ENCODE peak calls at places on chromosomes 4 and X, in seven cellular contexts. Q is mucosa of descending colon; G is CD8-positive, alpha-beta memory T cell; D is GM04504; I is amniotic epithelial cell; A is head of caudate nucleus; L is T-helper 2 cell. E is an unnamed sample.

GRCh38 chrX:110250847-110251246 is 67.0 kb downstream of the AMMECR1 start:
- DNase-seq in Q (no peak), G (no peak), D (no peak), I (no peak), A (no peak), L (no peak), E (no peak)

GRCh38 chr4:117529401-117529800 is 444.0 kb upstream of the TRAM1L1 start:
- DNase-seq in Q (no peak), G (no peak), D (no peak), I (no peak), A (no peak), L (no peak), E (no peak)

GRCh38 chrX:30777575-30777974 is 111.5 kb downstream of the TAB3 start:
- DNase-seq in Q (no peak), G (no peak), D (no peak), I (no peak), A (no peak), L (peak), E (no peak)

GRCh38 chrX:25721564-25721963 is 416.6 kb upstream of the MAGEB18 start:
- DNase-seq in Q (no peak), G (no peak), D (no peak), I (peak), A (no peak), L (peak), E (peak)

GRCh38 chr4:103415801-103416200 is 217.7 kb upstream of the CENPE start:
- DNase-seq in Q (no peak), G (no peak), D (no peak), I (no peak), A (no peak), L (no peak), E (no peak)

GRCh38 chr4:109435635-109436034 is 2.0 kb downstream of the SEC24B start:
- DNase-seq in Q (no peak), G (no peak), D (no peak), I (no peak), A (no peak), L (no peak), E (no peak)

GRCh38 chr4:35538807-35539206 is 705.5 kb downstream of the ARAP2 start:
- DNase-seq in Q (no peak), G (no peak), D (no peak), I (peak), A (no peak), L (no peak), E (no peak)

GRCh38 chr4:54276633-54277426 is 47.7 kb downstream of the PDGFRA start:
- DNase-seq in Q (no peak), G (no peak), D (no peak), I (no peak), A (no peak), L (peak), E (peak)

GRCh38 chr4:15434086-15434485 is 6.3 kb downstream of the C1QTNF7 start:
- DNase-seq in Q (no peak), G (no peak), D (no peak), I (no peak), A (no peak), L (no peak), E (no peak)

GRCh38 chr4:61520688-61521160 is 320.6 kb downstream of the ADGRL3 start:
- DNase-seq in Q (no peak), G (no peak), D (no peak), I (peak), A (no peak), L (no peak), E (peak)

GRCh38 chr4:168623484-168623883 is 126.6 kb downstream of the PALLD start:
- DNase-seq in Q (no peak), G (no peak), D (no peak), I (no peak), A (no peak), L (no peak), E (no peak)

GRCh38 chr4:7375427-7375826 is 59.3 kb downstream of the PSAPL1 start:
- DNase-seq in Q (no peak), G (no peak), D (peak), I (no peak), A (no peak), L (no peak), E (no peak)

GRCh38 chrX:40966204-40966820 is 118.9 kb upstream of the USP9X start:
- DNase-seq in Q (no peak), G (no peak), D (no peak), I (no peak), A (no peak), L (no peak), E (no peak)

GRCh38 chr4:57080781-57081650 is 29.2 kb downstream of the IGFBP7 start:
- DNase-seq in Q (no peak), G (no peak), D (peak), I (peak), A (no peak), L (no peak), E (no peak)

GRCh38 chr4:25563071-25563564 is 92.5 kb upstream of the SLC34A2 start:
- DNase-seq in Q (no peak), G (no peak), D (no peak), I (peak), A (no peak), L (no peak), E (no peak)

GRCh38 chr4:156906325-156906724 is 65.3 kb downstream of the PDGFC start:
- DNase-seq in Q (no peak), G (no peak), D (no peak), I (no peak), A (no peak), L (no peak), E (no peak)

GRCh38 chr4:174284181-174284886 is 623 bp downstream of the CEP44 start:
- DNase-seq in Q (no peak), G (no peak), D (peak), I (peak), A (no peak), L (no peak), E (peak)

GRCh38 chrX:45322382-45322781 is 121.7 kb upstream of the DIPK2B start:
- DNase-seq in Q (no peak), G (no peak), D (peak), I (peak), A (peak), L (peak), E (peak)

GRCh38 chr4:112747035-112747434 is 110.1 kb downstream of the LARP7 start:
- DNase-seq in Q (no peak), G (no peak), D (no peak), I (no peak), A (no peak), L (no peak), E (peak)

GRCh38 chr4:118352843-118353373 is at the start of gene PRSS12:
- DNase-seq in Q (peak), G (peak), D (no peak), I (peak), A (no peak), L (peak), E (peak)

GRCh38 chr4:141676087-141676486 is 39.7 kb downstream of the IL15 start:
- DNase-seq in Q (no peak), G (no peak), D (no peak), I (no peak), A (no peak), L (no peak), E (no peak)

GRCh38 chrX:1249101-1249887 is 19.3 kb upstream of the CSF2RA start:
- DNase-seq in Q (peak), G (peak), D (peak), I (no peak), A (peak), L (peak), E (peak)

GRCh38 chr4:40962551-40963185 is 212.9 kb downstream of the NSUN7 start:
- DNase-seq in Q (no peak), G (no peak), D (no peak), I (peak), A (no peak), L (no peak), E (peak)

GRCh38 chr4:101217353-101218031 is 129.8 kb downstream of the PPP3CA start:
- DNase-seq in Q (no peak), G (no peak), D (no peak), I (no peak), A (no peak), L (no peak), E (no peak)

GRCh38 chrX:40145670-40146470 is 48.1 kb upstream of the BCOR start:
- DNase-seq in Q (no peak), G (no peak), D (no peak), I (no peak), A (no peak), L (no peak), E (no peak)

GRCh38 chr4:19486400-19486799 is 765.3 kb upstream of the SLIT2 start:
- DNase-seq in Q (no peak), G (no peak), D (no peak), I (peak), A (no peak), L (no peak), E (no peak)

GRCh38 chr4:184306949-184307348 is 89.3 kb upstream of the ENPP6 start:
- DNase-seq in Q (no peak), G (no peak), D (no peak), I (peak), A (no peak), L (peak), E (no peak)

GRCh38 chr4:123976875-123977274 is 580.3 kb downstream of the SPRY1 start:
- DNase-seq in Q (no peak), G (no peak), D (no peak), I (no peak), A (no peak), L (no peak), E (no peak)

GRCh38 chrX:46758163-46758955 is 559 bp downstream of the SLC9A7 start:
- DNase-seq in Q (peak), G (no peak), D (no peak), I (no peak), A (peak), L (peak), E (peak)

GRCh38 chrX:67917412-67918010 is 373.7 kb downstream of the AR start:
- DNase-seq in Q (no peak), G (no peak), D (no peak), I (no peak), A (no peak), L (no peak), E (no peak)

GRCh38 chr4:180380733-180381132 is 1862.5 kb upstream of the TENM3 start:
- DNase-seq in Q (no peak), G (no peak), D (no peak), I (no peak), A (no peak), L (no peak), E (no peak)

GRCh38 chrX:137405449-137406140 is 160.3 kb upstream of the ZIC3 start:
- DNase-seq in Q (no peak), G (no peak), D (no peak), I (no peak), A (no peak), L (no peak), E (no peak)

GRCh38 chr4:75633846-75634245 is 3.5 kb upstream of the CDKL2 start:
- DNase-seq in Q (no peak), G (no peak), D (peak), I (peak), A (no peak), L (no peak), E (no peak)

GRCh38 chr4:90328558-90328957 is 201.4 kb downstream of the CCSER1 start:
- DNase-seq in Q (no peak), G (no peak), D (no peak), I (peak), A (peak), L (no peak), E (peak)

GRCh38 chrX:40055495-40055894 is 42.3 kb downstream of the BCOR start:
- DNase-seq in Q (no peak), G (no peak), D (no peak), I (no peak), A (no peak), L (no peak), E (no peak)

GRCh38 chrX:14022019-14022418 is 7.7 kb downstream of the GEMIN8 start:
- DNase-seq in Q (no peak), G (no peak), D (no peak), I (no peak), A (no peak), L (no peak), E (no peak)

GRCh38 chr4:14334166-14334565 is 668.1 kb upstream of the CPEB2 start:
- DNase-seq in Q (no peak), G (no peak), D (no peak), I (no peak), A (no peak), L (no peak), E (no peak)

GRCh38 chr4:42478509-42478908 is 81.2 kb downstream of the SHISA3 start:
- DNase-seq in Q (no peak), G (no peak), D (no peak), I (no peak), A (no peak), L (no peak), E (no peak)

E was measured in GM23338.